ENCODE peak calls at places on chromosomes 7 and 10, in ten cellular contexts. B is stimulated activated CD4-positive, alpha-beta T cell treated with anti-CD3 and anti-CD28 coated beads, Interleukin-4, amount 100 ng/mL, for 4 hours; H is caudate nucleus; T is NCI-H187; J is GM13976; M is HepG2; Z is NCI-H2171 treated with DMSO at 0.1 percent for 48 hours; N is NCI-H1092; O is heart left ventricle; X is CD8-positive, alpha-beta memory T cell. C is an unnamed sample.

GRCh38 chr7:96233528-96234154 is 88.3 kb downstream of the SLC25A13 start:
- DNase-seq in B (no peak), H (no peak), T (no peak), J (no peak), M (no peak), Z (no peak), N (no peak), O (no peak), X (no peak), C (no peak)

GRCh38 chr10:69826789-69827532 is 25.3 kb downstream of the COL13A1 start:
- DNase-seq in B (no peak), H (no peak), T (no peak), J (no peak), M (no peak), Z (no peak), N (no peak), O (no peak), X (no peak), C (no peak)

GRCh38 chr10:101235766-101236165 is 6.5 kb upstream of the LBX1 start:
- DNase-seq in B (no peak), H (no peak), T (no peak), J (no peak), M (no peak), Z (no peak), N (no peak), O (no peak), X (no peak), C (no peak)

GRCh38 chr10:71210031-71210871 is 2.1 kb upstream of the UNC5B start:
- DNase-seq in B (no peak), H (no peak), T (no peak), J (no peak), M (no peak), Z (no peak), N (no peak), O (no peak), X (no peak), C (no peak)

GRCh38 chr10:69838853-69839252 is 37.1 kb downstream of the COL13A1 start:
- DNase-seq in B (no peak), H (no peak), T (no peak), J (no peak), M (no peak), Z (no peak), N (no peak), O (no peak), X (no peak), C (no peak)

GRCh38 chr7:16550671-16551070 is 24.0 kb downstream of the LRRC72 start:
- DNase-seq in B (no peak), H (no peak), T (no peak), J (no peak), M (no peak), Z (no peak), N (no peak), O (no peak), X (no peak), C (no peak)

GRCh38 chr7:2680792-2681490 is 7.1 kb upstream of the AMZ1 start:
- DNase-seq in B (peak), H (peak), T (peak), J (peak), M (peak), Z (no peak), N (peak), O (peak), X (peak), C (peak)

GRCh38 chr7:95660023-95660434 is 63.7 kb upstream of the PDK4 start:
- DNase-seq in B (no peak), H (no peak), T (no peak), J (no peak), M (no peak), Z (no peak), N (no peak), O (no peak), X (no peak), C (no peak)

GRCh38 chr7:104007614-104008013 is 18.2 kb upstream of the RELN start:
- DNase-seq in B (no peak), H (no peak), T (no peak), J (no peak), M (no peak), Z (no peak), N (no peak), O (no peak), X (no peak), C (no peak)

GRCh38 chr10:49837685-49838084 is 75.6 kb upstream of the OGDHL start:
- DNase-seq in B (no peak), H (no peak), T (no peak), J (no peak), M (no peak), Z (no peak), N (no peak), O (no peak), X (no peak), C (no peak)

GRCh38 chr7:137944168-137944567 is 57.7 kb downstream of the CREB3L2 start:
- DNase-seq in B (no peak), H (no peak), T (no peak), J (no peak), M (no peak), Z (no peak), N (no peak), O (no peak), X (no peak), C (no peak)

GRCh38 chr10:24721254-24722106 is 2.2 kb downstream of the ARHGAP21 start:
- DNase-seq in B (no peak), H (no peak), T (no peak), J (no peak), M (no peak), Z (no peak), N (no peak), O (peak), X (no peak), C (no peak)

GRCh38 chr7:41816111-41816510 is 113.2 kb upstream of the INHBA start:
- DNase-seq in B (no peak), H (no peak), T (no peak), J (no peak), M (no peak), Z (no peak), N (no peak), O (no peak), X (no peak), C (no peak)

GRCh38 chr10:13894412-13895093 is 307.8 kb downstream of the PRPF18 start:
- DNase-seq in B (no peak), H (no peak), T (no peak), J (no peak), M (no peak), Z (no peak), N (no peak), O (no peak), X (no peak), C (no peak)

GRCh38 chr7:157938211-157938610 is 601.4 kb downstream of the DNAJB6 start:
- DNase-seq in B (no peak), H (no peak), T (no peak), J (no peak), M (no peak), Z (no peak), N (no peak), O (no peak), X (no peak), C (no peak)

GRCh38 chr7:148340881-148341280 is 249.7 kb upstream of the C7orf33 start:
- DNase-seq in B (no peak), H (no peak), T (no peak), J (no peak), M (no peak), Z (no peak), N (no peak), O (no peak), X (no peak), C (no peak)

GRCh38 chr10:62517252-62517651 is 143.1 kb downstream of the ZNF365 start:
- DNase-seq in B (no peak), H (no peak), T (no peak), J (no peak), M (no peak), Z (no peak), N (no peak), O (no peak), X (no peak), C (no peak)